ENCODE peak calls at places on chromosomes 1 and 21, in ten cellular contexts. One of them, this sample, is unnamed.

GRCh38 chr1:77406661-77407060 is 124.8 kb downstream of the AK5 start:
- DNase-seq in retina: no peak
- DNase-seq in nucleus accumbens: no peak
- DNase-seq in GM20000: no peak
- DNase-seq in hepatocyte: no peak
- DNase-seq in Ammon's horn: no peak
- DNase-seq in GM12891: no peak
- DNase-seq in stimulated activated naive CD4-positive, alpha-beta T cell treated with Interleukin-2 at 50 U/mL for 16 hours: no peak
- DNase-seq in left lung: no peak
- DNase-seq in activated naive CD4-positive, alpha-beta T cell treated with anti-CD3 and anti-CD28 coated beads, Interleukin-2, amount 10 ng/mL, durations not matched to agents 7 days and 5 days: no peak
- DNase-seq in this sample: peak

GRCh38 chr1:59730302-59730701 is 84.4 kb upstream of the HOOK1 start:
- DNase-seq in retina: no peak
- DNase-seq in nucleus accumbens: no peak
- DNase-seq in GM20000: no peak
- DNase-seq in hepatocyte: peak
- DNase-seq in Ammon's horn: no peak
- DNase-seq in GM12891: no peak
- DNase-seq in stimulated activated naive CD4-positive, alpha-beta T cell treated with Interleukin-2 at 50 U/mL for 16 hours: no peak
- DNase-seq in left lung: no peak
- DNase-seq in activated naive CD4-positive, alpha-beta T cell treated with anti-CD3 and anti-CD28 coated beads, Interleukin-2, amount 10 ng/mL, durations not matched to agents 7 days and 5 days: no peak
- DNase-seq in this sample: no peak

GRCh38 chr1:15948600-15949452 is 27.1 kb downstream of the ZBTB17 start:
- DNase-seq in retina: no peak
- DNase-seq in nucleus accumbens: no peak
- DNase-seq in GM20000: peak
- DNase-seq in hepatocyte: peak
- DNase-seq in Ammon's horn: no peak
- DNase-seq in GM12891: no peak
- DNase-seq in stimulated activated naive CD4-positive, alpha-beta T cell treated with Interleukin-2 at 50 U/mL for 16 hours: peak
- DNase-seq in left lung: no peak
- DNase-seq in activated naive CD4-positive, alpha-beta T cell treated with anti-CD3 and anti-CD28 coated beads, Interleukin-2, amount 10 ng/mL, durations not matched to agents 7 days and 5 days: no peak
- DNase-seq in this sample: no peak

GRCh38 chr1:61238371-61238689 is 156.0 kb downstream of the NFIA start:
- DNase-seq in retina: no peak
- DNase-seq in nucleus accumbens: no peak
- DNase-seq in GM20000: no peak
- DNase-seq in hepatocyte: no peak
- DNase-seq in Ammon's horn: no peak
- DNase-seq in GM12891: no peak
- DNase-seq in stimulated activated naive CD4-positive, alpha-beta T cell treated with Interleukin-2 at 50 U/mL for 16 hours: no peak
- DNase-seq in left lung: no peak
- DNase-seq in activated naive CD4-positive, alpha-beta T cell treated with anti-CD3 and anti-CD28 coated beads, Interleukin-2, amount 10 ng/mL, durations not matched to agents 7 days and 5 days: no peak
- DNase-seq in this sample: no peak

GRCh38 chr1:151175910-151176309 is at the start of gene TMOD4:
- DNase-seq in retina: no peak
- DNase-seq in nucleus accumbens: no peak
- DNase-seq in GM20000: no peak
- DNase-seq in hepatocyte: peak
- DNase-seq in Ammon's horn: no peak
- DNase-seq in GM12891: no peak
- DNase-seq in stimulated activated naive CD4-positive, alpha-beta T cell treated with Interleukin-2 at 50 U/mL for 16 hours: no peak
- DNase-seq in left lung: no peak
- DNase-seq in activated naive CD4-positive, alpha-beta T cell treated with anti-CD3 and anti-CD28 coated beads, Interleukin-2, amount 10 ng/mL, durations not matched to agents 7 days and 5 days: no peak
- DNase-seq in this sample: no peak

GRCh38 chr1:117821782-117822447 is 107.5 kb downstream of the GDAP2 start:
- DNase-seq in retina: no peak
- DNase-seq in nucleus accumbens: no peak
- DNase-seq in GM20000: no peak
- DNase-seq in hepatocyte: peak
- DNase-seq in Ammon's horn: no peak
- DNase-seq in GM12891: no peak
- DNase-seq in stimulated activated naive CD4-positive, alpha-beta T cell treated with Interleukin-2 at 50 U/mL for 16 hours: no peak
- DNase-seq in left lung: no peak
- DNase-seq in activated naive CD4-positive, alpha-beta T cell treated with anti-CD3 and anti-CD28 coated beads, Interleukin-2, amount 10 ng/mL, durations not matched to agents 7 days and 5 days: no peak
- DNase-seq in this sample: no peak

GRCh38 chr21:42939581-42940413 is 14.4 kb upstream of the ERVH48-1 start:
- DNase-seq in retina: no peak
- DNase-seq in nucleus accumbens: peak
- DNase-seq in GM20000: no peak
- DNase-seq in hepatocyte: peak
- DNase-seq in Ammon's horn: peak
- DNase-seq in GM12891: no peak
- DNase-seq in stimulated activated naive CD4-positive, alpha-beta T cell treated with Interleukin-2 at 50 U/mL for 16 hours: no peak
- DNase-seq in left lung: no peak
- DNase-seq in activated naive CD4-positive, alpha-beta T cell treated with anti-CD3 and anti-CD28 coated beads, Interleukin-2, amount 10 ng/mL, durations not matched to agents 7 days and 5 days: no peak
- DNase-seq in this sample: no peak

GRCh38 chr1:153490272-153491051 is 30.0 kb upstream of the S100A7 start:
- DNase-seq in retina: no peak
- DNase-seq in nucleus accumbens: peak
- DNase-seq in GM20000: no peak
- DNase-seq in hepatocyte: peak
- DNase-seq in Ammon's horn: peak
- DNase-seq in GM12891: no peak
- DNase-seq in stimulated activated naive CD4-positive, alpha-beta T cell treated with Interleukin-2 at 50 U/mL for 16 hours: no peak
- DNase-seq in left lung: no peak
- DNase-seq in activated naive CD4-positive, alpha-beta T cell treated with anti-CD3 and anti-CD28 coated beads, Interleukin-2, amount 10 ng/mL, durations not matched to agents 7 days and 5 days: no peak
- DNase-seq in this sample: no peak

GRCh38 chr1:109546311-109547109 is 1.9 kb upstream of the GNAI3 start:
- DNase-seq in retina: peak
- DNase-seq in nucleus accumbens: peak
- DNase-seq in GM20000: peak
- DNase-seq in hepatocyte: peak
- DNase-seq in Ammon's horn: peak
- DNase-seq in GM12891: peak
- DNase-seq in stimulated activated naive CD4-positive, alpha-beta T cell treated with Interleukin-2 at 50 U/mL for 16 hours: peak
- DNase-seq in left lung: no peak
- DNase-seq in activated naive CD4-positive, alpha-beta T cell treated with anti-CD3 and anti-CD28 coated beads, Interleukin-2, amount 10 ng/mL, durations not matched to agents 7 days and 5 days: peak
- DNase-seq in this sample: peak

GRCh38 chr1:151187205-151187604 is 2.8 kb downstream of the VPS72 start:
- DNase-seq in retina: no peak
- DNase-seq in nucleus accumbens: no peak
- DNase-seq in GM20000: no peak
- DNase-seq in hepatocyte: no peak
- DNase-seq in Ammon's horn: no peak
- DNase-seq in GM12891: no peak
- DNase-seq in stimulated activated naive CD4-positive, alpha-beta T cell treated with Interleukin-2 at 50 U/mL for 16 hours: no peak
- DNase-seq in left lung: no peak
- DNase-seq in activated naive CD4-positive, alpha-beta T cell treated with anti-CD3 and anti-CD28 coated beads, Interleukin-2, amount 10 ng/mL, durations not matched to agents 7 days and 5 days: no peak
- DNase-seq in this sample: no peak

GRCh38 chr1:19169642-19170041 is 40.4 kb downstream of the UBR4 start:
- DNase-seq in retina: no peak
- DNase-seq in nucleus accumbens: no peak
- DNase-seq in GM20000: peak
- DNase-seq in hepatocyte: no peak
- DNase-seq in Ammon's horn: no peak
- DNase-seq in GM12891: peak
- DNase-seq in stimulated activated naive CD4-positive, alpha-beta T cell treated with Interleukin-2 at 50 U/mL for 16 hours: no peak
- DNase-seq in left lung: no peak
- DNase-seq in activated naive CD4-positive, alpha-beta T cell treated with anti-CD3 and anti-CD28 coated beads, Interleukin-2, amount 10 ng/mL, durations not matched to agents 7 days and 5 days: no peak
- DNase-seq in this sample: peak

GRCh38 chr1:14952626-14953314 is 200.8 kb upstream of the TMEM51 start:
- DNase-seq in retina: no peak
- DNase-seq in nucleus accumbens: no peak
- DNase-seq in GM20000: no peak
- DNase-seq in hepatocyte: no peak
- DNase-seq in Ammon's horn: no peak
- DNase-seq in GM12891: no peak
- DNase-seq in stimulated activated naive CD4-positive, alpha-beta T cell treated with Interleukin-2 at 50 U/mL for 16 hours: no peak
- DNase-seq in left lung: peak
- DNase-seq in activated naive CD4-positive, alpha-beta T cell treated with anti-CD3 and anti-CD28 coated beads, Interleukin-2, amount 10 ng/mL, durations not matched to agents 7 days and 5 days: no peak
- DNase-seq in this sample: no peak

GRCh38 chr1:158396646-158397045 is 2.6 kb downstream of the OR10T2 start:
- DNase-seq in retina: no peak
- DNase-seq in nucleus accumbens: no peak
- DNase-seq in GM20000: no peak
- DNase-seq in hepatocyte: no peak
- DNase-seq in Ammon's horn: no peak
- DNase-seq in GM12891: no peak
- DNase-seq in stimulated activated naive CD4-positive, alpha-beta T cell treated with Interleukin-2 at 50 U/mL for 16 hours: no peak
- DNase-seq in left lung: no peak
- DNase-seq in activated naive CD4-positive, alpha-beta T cell treated with anti-CD3 and anti-CD28 coated beads, Interleukin-2, amount 10 ng/mL, durations not matched to agents 7 days and 5 days: no peak
- DNase-seq in this sample: no peak

GRCh38 chr1:83741348-83741747 is 257.6 kb downstream of the TTLL7 start:
- DNase-seq in retina: peak
- DNase-seq in nucleus accumbens: no peak
- DNase-seq in GM20000: no peak
- DNase-seq in hepatocyte: no peak
- DNase-seq in Ammon's horn: no peak
- DNase-seq in GM12891: no peak
- DNase-seq in stimulated activated naive CD4-positive, alpha-beta T cell treated with Interleukin-2 at 50 U/mL for 16 hours: no peak
- DNase-seq in left lung: no peak
- DNase-seq in activated naive CD4-positive, alpha-beta T cell treated with anti-CD3 and anti-CD28 coated beads, Interleukin-2, amount 10 ng/mL, durations not matched to agents 7 days and 5 days: no peak
- DNase-seq in this sample: no peak

GRCh38 chr1:234484991-234485739 is 6.2 kb upstream of the TARBP1 start:
- DNase-seq in retina: peak
- DNase-seq in nucleus accumbens: no peak
- DNase-seq in GM20000: no peak
- DNase-seq in hepatocyte: no peak
- DNase-seq in Ammon's horn: peak
- DNase-seq in GM12891: no peak
- DNase-seq in stimulated activated naive CD4-positive, alpha-beta T cell treated with Interleukin-2 at 50 U/mL for 16 hours: no peak
- DNase-seq in left lung: no peak
- DNase-seq in activated naive CD4-positive, alpha-beta T cell treated with anti-CD3 and anti-CD28 coated beads, Interleukin-2, amount 10 ng/mL, durations not matched to agents 7 days and 5 days: no peak
- DNase-seq in this sample: no peak

GRCh38 chr1:15975358-15975804 is 520 bp downstream of the ZBTB17 start:
- DNase-seq in retina: peak
- DNase-seq in nucleus accumbens: peak
- DNase-seq in GM20000: peak
- DNase-seq in hepatocyte: peak
- DNase-seq in Ammon's horn: peak
- DNase-seq in GM12891: peak
- DNase-seq in stimulated activated naive CD4-positive, alpha-beta T cell treated with Interleukin-2 at 50 U/mL for 16 hours: peak
- DNase-seq in left lung: peak
- DNase-seq in activated naive CD4-positive, alpha-beta T cell treated with anti-CD3 and anti-CD28 coated beads, Interleukin-2, amount 10 ng/mL, durations not matched to agents 7 days and 5 days: peak
- DNase-seq in this sample: peak

GRCh38 chr21:26597023-26597422 is 23.9 kb upstream of the CYYR1 start:
- DNase-seq in retina: no peak
- DNase-seq in nucleus accumbens: no peak
- DNase-seq in GM20000: no peak
- DNase-seq in hepatocyte: no peak
- DNase-seq in Ammon's horn: no peak
- DNase-seq in GM12891: no peak
- DNase-seq in stimulated activated naive CD4-positive, alpha-beta T cell treated with Interleukin-2 at 50 U/mL for 16 hours: no peak
- DNase-seq in left lung: no peak
- DNase-seq in activated naive CD4-positive, alpha-beta T cell treated with anti-CD3 and anti-CD28 coated beads, Interleukin-2, amount 10 ng/mL, durations not matched to agents 7 days and 5 days: no peak
- DNase-seq in this sample: no peak

GRCh38 chr1:223556414-223557124 is 108.9 kb downstream of the CAPN8 start:
- DNase-seq in retina: peak
- DNase-seq in nucleus accumbens: no peak
- DNase-seq in GM20000: peak
- DNase-seq in hepatocyte: peak
- DNase-seq in Ammon's horn: no peak
- DNase-seq in GM12891: peak
- DNase-seq in stimulated activated naive CD4-positive, alpha-beta T cell treated with Interleukin-2 at 50 U/mL for 16 hours: no peak
- DNase-seq in left lung: no peak
- DNase-seq in activated naive CD4-positive, alpha-beta T cell treated with anti-CD3 and anti-CD28 coated beads, Interleukin-2, amount 10 ng/mL, durations not matched to agents 7 days and 5 days: peak
- DNase-seq in this sample: no peak

GRCh38 chr1:118013336-118013735 is 83.8 kb downstream of the WDR3 start:
- DNase-seq in retina: no peak
- DNase-seq in nucleus accumbens: no peak
- DNase-seq in GM20000: no peak
- DNase-seq in hepatocyte: no peak
- DNase-seq in Ammon's horn: no peak
- DNase-seq in GM12891: no peak
- DNase-seq in stimulated activated naive CD4-positive, alpha-beta T cell treated with Interleukin-2 at 50 U/mL for 16 hours: no peak
- DNase-seq in left lung: no peak
- DNase-seq in activated naive CD4-positive, alpha-beta T cell treated with anti-CD3 and anti-CD28 coated beads, Interleukin-2, amount 10 ng/mL, durations not matched to agents 7 days and 5 days: no peak
- DNase-seq in this sample: no peak

GRCh38 chr1:32967863-32968571 is 3.4 kb upstream of the RNF19B start:
- DNase-seq in retina: no peak
- DNase-seq in nucleus accumbens: no peak
- DNase-seq in GM20000: no peak
- DNase-seq in hepatocyte: no peak
- DNase-seq in Ammon's horn: no peak
- DNase-seq in GM12891: no peak
- DNase-seq in stimulated activated naive CD4-positive, alpha-beta T cell treated with Interleukin-2 at 50 U/mL for 16 hours: no peak
- DNase-seq in left lung: no peak
- DNase-seq in activated naive CD4-positive, alpha-beta T cell treated with anti-CD3 and anti-CD28 coated beads, Interleukin-2, amount 10 ng/mL, durations not matched to agents 7 days and 5 days: no peak
- DNase-seq in this sample: no peak

GRCh38 chr1:41713557-41714327 is 205.0 kb downstream of the HIVEP3 start:
- DNase-seq in retina: peak
- DNase-seq in nucleus accumbens: no peak
- DNase-seq in GM20000: no peak
- DNase-seq in hepatocyte: peak
- DNase-seq in Ammon's horn: no peak
- DNase-seq in GM12891: no peak
- DNase-seq in stimulated activated naive CD4-positive, alpha-beta T cell treated with Interleukin-2 at 50 U/mL for 16 hours: no peak
- DNase-seq in left lung: no peak
- DNase-seq in activated naive CD4-positive, alpha-beta T cell treated with anti-CD3 and anti-CD28 coated beads, Interleukin-2, amount 10 ng/mL, durations not matched to agents 7 days and 5 days: no peak
- DNase-seq in this sample: peak

GRCh38 chr1:183915634-183916510 is 111.0 kb downstream of the RGL1 start:
- DNase-seq in retina: peak
- DNase-seq in nucleus accumbens: peak
- DNase-seq in GM20000: peak
- DNase-seq in hepatocyte: peak
- DNase-seq in Ammon's horn: peak
- DNase-seq in GM12891: no peak
- DNase-seq in stimulated activated naive CD4-positive, alpha-beta T cell treated with Interleukin-2 at 50 U/mL for 16 hours: peak
- DNase-seq in left lung: no peak
- DNase-seq in activated naive CD4-positive, alpha-beta T cell treated with anti-CD3 and anti-CD28 coated beads, Interleukin-2, amount 10 ng/mL, durations not matched to agents 7 days and 5 days: peak
- DNase-seq in this sample: peak

GRCh38 chr1:228987736-228988506 is 252.6 kb downstream of the RHOU start:
- DNase-seq in retina: no peak
- DNase-seq in nucleus accumbens: no peak
- DNase-seq in GM20000: no peak
- DNase-seq in hepatocyte: no peak
- DNase-seq in Ammon's horn: no peak
- DNase-seq in GM12891: no peak
- DNase-seq in stimulated activated naive CD4-positive, alpha-beta T cell treated with Interleukin-2 at 50 U/mL for 16 hours: no peak
- DNase-seq in left lung: no peak
- DNase-seq in activated naive CD4-positive, alpha-beta T cell treated with anti-CD3 and anti-CD28 coated beads, Interleukin-2, amount 10 ng/mL, durations not matched to agents 7 days and 5 days: no peak
- DNase-seq in this sample: no peak

GRCh38 chr1:234515821-234516241 is 36.9 kb upstream of the TARBP1 start:
- DNase-seq in retina: no peak
- DNase-seq in nucleus accumbens: no peak
- DNase-seq in GM20000: no peak
- DNase-seq in hepatocyte: no peak
- DNase-seq in Ammon's horn: no peak
- DNase-seq in GM12891: no peak
- DNase-seq in stimulated activated naive CD4-positive, alpha-beta T cell treated with Interleukin-2 at 50 U/mL for 16 hours: no peak
- DNase-seq in left lung: no peak
- DNase-seq in activated naive CD4-positive, alpha-beta T cell treated with anti-CD3 and anti-CD28 coated beads, Interleukin-2, amount 10 ng/mL, durations not matched to agents 7 days and 5 days: no peak
- DNase-seq in this sample: no peak

GRCh38 chr1:204357551-204357950 is 2.2 kb downstream of the PLEKHA6 start:
- DNase-seq in retina: peak
- DNase-seq in nucleus accumbens: peak
- DNase-seq in GM20000: no peak
- DNase-seq in hepatocyte: no peak
- DNase-seq in Ammon's horn: peak
- DNase-seq in GM12891: no peak
- DNase-seq in stimulated activated naive CD4-positive, alpha-beta T cell treated with Interleukin-2 at 50 U/mL for 16 hours: no peak
- DNase-seq in left lung: no peak
- DNase-seq in activated naive CD4-positive, alpha-beta T cell treated with anti-CD3 and anti-CD28 coated beads, Interleukin-2, amount 10 ng/mL, durations not matched to agents 7 days and 5 days: no peak
- DNase-seq in this sample: no peak

GRCh38 chr1:37478451-37478871 is 4.1 kb downstream of the ZC3H12A start:
- DNase-seq in retina: no peak
- DNase-seq in nucleus accumbens: no peak
- DNase-seq in GM20000: no peak
- DNase-seq in hepatocyte: peak
- DNase-seq in Ammon's horn: no peak
- DNase-seq in GM12891: no peak
- DNase-seq in stimulated activated naive CD4-positive, alpha-beta T cell treated with Interleukin-2 at 50 U/mL for 16 hours: peak
- DNase-seq in left lung: no peak
- DNase-seq in activated naive CD4-positive, alpha-beta T cell treated with anti-CD3 and anti-CD28 coated beads, Interleukin-2, amount 10 ng/mL, durations not matched to agents 7 days and 5 days: peak
- DNase-seq in this sample: no peak

GRCh38 chr1:234975941-234976871 is 152.4 kb downstream of the TOMM20 start:
- DNase-seq in retina: no peak
- DNase-seq in nucleus accumbens: no peak
- DNase-seq in GM20000: no peak
- DNase-seq in hepatocyte: no peak
- DNase-seq in Ammon's horn: no peak
- DNase-seq in GM12891: no peak
- DNase-seq in stimulated activated naive CD4-positive, alpha-beta T cell treated with Interleukin-2 at 50 U/mL for 16 hours: no peak
- DNase-seq in left lung: peak
- DNase-seq in activated naive CD4-positive, alpha-beta T cell treated with anti-CD3 and anti-CD28 coated beads, Interleukin-2, amount 10 ng/mL, durations not matched to agents 7 days and 5 days: no peak
- DNase-seq in this sample: no peak

GRCh38 chr1:102896771-102897170 is 211.6 kb downstream of the COL11A1 start:
- DNase-seq in retina: no peak
- DNase-seq in nucleus accumbens: no peak
- DNase-seq in GM20000: no peak
- DNase-seq in hepatocyte: no peak
- DNase-seq in Ammon's horn: no peak
- DNase-seq in GM12891: no peak
- DNase-seq in stimulated activated naive CD4-positive, alpha-beta T cell treated with Interleukin-2 at 50 U/mL for 16 hours: no peak
- DNase-seq in left lung: no peak
- DNase-seq in activated naive CD4-positive, alpha-beta T cell treated with anti-CD3 and anti-CD28 coated beads, Interleukin-2, amount 10 ng/mL, durations not matched to agents 7 days and 5 days: no peak
- DNase-seq in this sample: no peak